ENCODE peak calls at places on chromosomes 3 and 15, in ten cellular contexts. B is T-helper 2 cell; V is trophoblast cell; K is stimulated activated CD8-positive, alpha-beta memory T cell treated with anti-CD3 and anti-CD28 coated beads, Interleukin-12 subunit alpha, Interleukin-12 subunit beta, amount 100 ng/mL, for 1 hour; W is AG08396; J is T follicular helper cell; O is activated naive CD4-positive, alpha-beta T cell treated with Interleukin-2 at 50 U/mL for 16 hours; F is amygdala; S is smooth muscle cell of the brain vasculature; E is NCI-H2081. C is an unnamed sample.

GRCh38 chr3:58683001-58683845 is 16.6 kb upstream of the FAM3D start:
- DNase-seq in W (peak; percentile 42), E (no peak), J (no peak), B (no peak), S (no peak), K (no peak), F (no peak), O (no peak), V (no peak), C (no peak)

GRCh38 chr3:5019411-5020261 is 40.4 kb downstream of the BHLHE40 start:
- DNase-seq in J (peak; percentile 67), B (peak; percentile 20), W (no peak), V (no peak), O (peak; percentile 77), F (no peak), S (no peak), K (peak; percentile 70), E (no peak), C (peak; percentile 43)

GRCh38 chr15:101152914-101153313 is 98.9 kb downstream of the CHSY1 start:
- DNase-seq in E (no peak), B (no peak), F (no peak), J (no peak), K (no peak), S (no peak), V (peak; percentile 19), O (no peak), W (no peak), C (no peak)

GRCh38 chr3:194305356-194306108 is 45.6 kb downstream of the CPN2 start:
- DNase-seq in S (no peak), V (no peak), O (no peak), B (no peak), F (no peak), J (no peak), W (no peak), E (peak; percentile 46), K (no peak), C (no peak)

GRCh38 chr15:48565560-48566482 is 79.7 kb downstream of the FBN1 start:
- DNase-seq in O (no peak), E (no peak), J (no peak), B (no peak), F (no peak), W (no peak), K (no peak), S (peak; percentile 78), V (peak; percentile 61), C (no peak)

GRCh38 chr3:168801792-168802191 is 706.1 kb upstream of the GOLIM4 start:
- DNase-seq in O (no peak), S (no peak), J (no peak), K (no peak), B (no peak), F (no peak), E (no peak), W (peak; percentile 39), V (no peak), C (no peak)

GRCh38 chr3:134846943-134847342 is 51.9 kb downstream of the EPHB1 start:
- DNase-seq in O (no peak), F (no peak), E (no peak), V (peak; percentile 68), J (no peak), B (no peak), S (no peak), K (no peak), W (peak; percentile 79), C (no peak)

GRCh38 chr15:37135225-37135624 is 34.9 kb upstream of the MEIS2 start:
- DNase-seq in J (no peak), F (no peak), W (no peak), O (no peak), V (no peak), B (no peak), E (peak; percentile 30), S (no peak), K (no peak), C (no peak)

GRCh38 chr3:58521002-58521670 is 15.9 kb downstream of the ACOX2 start:
- DNase-seq in J (no peak), F (no peak), E (peak; percentile 77), V (no peak), S (no peak), W (no peak), K (no peak), O (no peak), B (no peak), C (no peak)

GRCh38 chr3:111246967-111247760 is 175.5 kb downstream of the NECTIN3 start:
- DNase-seq in B (no peak), F (no peak), E (peak; percentile 34), K (no peak), W (peak; percentile 50), O (no peak), S (peak; percentile 79), J (no peak), V (no peak), C (no peak)

GRCh38 chr3:191695131-191695814 is 234.3 kb downstream of the PYDC2 start:
- DNase-seq in V (no peak), K (no peak), E (no peak), B (no peak), F (no peak), W (no peak), S (no peak), O (no peak), J (no peak), C (no peak)

GRCh38 chr15:72047020-72047419 is 70.9 kb downstream of the MYO9A start:
- DNase-seq in F (no peak), E (no peak), B (no peak), K (no peak), S (no peak), V (no peak), W (peak; percentile 23), O (no peak), J (no peak), C (no peak)

GRCh38 chr15:66841953-66842681 is 140.1 kb downstream of the SMAD6 start:
- DNase-seq in B (no peak), V (peak; percentile 92), O (peak; percentile 14), J (no peak), K (no peak), E (peak; percentile 52), W (peak; percentile 95), F (peak; percentile 17), S (peak; percentile 82), C (no peak)

GRCh38 chr3:52004158-52004787 is 8.6 kb upstream of the RPL29 start:
- DNase-seq in B (no peak), E (no peak), J (no peak), O (no peak), S (no peak), V (no peak), K (no peak), F (peak; percentile 71), W (peak; percentile 55), C (no peak)

GRCh38 chr15:68415061-68415460 is 16.9 kb downstream of the ITGA11 start:
- DNase-seq in K (no peak), W (no peak), O (no peak), E (no peak), F (no peak), V (no peak), J (no peak), S (no peak), B (no peak), C (no peak)

GRCh38 chr3:52495777-52496602 is 852 bp downstream of the STAB1 start:
- DNase-seq in B (no peak), J (no peak), F (no peak), K (no peak), S (no peak), E (no peak), W (peak; percentile 67), V (peak; percentile 38), O (no peak), C (no peak)